ENCODE peak calls at places on chromosomes 6 and 20, in five cellular contexts. V is neural crest cell, E is T-helper 9 cell, G is NCI-H345, M is DMS79. S is an unnamed sample.

GRCh38 chr6:163405412-163406309 is 8.9 kb upstream of the QKI start:
- DNase-seq in V (no peak), M (no peak), E (no peak), G (no peak), S (no peak)

GRCh38 chr6:16712250-16712930 is 48.9 kb downstream of the ATXN1 start:
- DNase-seq in V (no peak), M (no peak), E (no peak), G (no peak), S (no peak)

GRCh38 chr6:16079354-16079753 is 49.5 kb upstream of the MYLIP start:
- DNase-seq in G (no peak), M (no peak), E (no peak), V (no peak), S (no peak)

GRCh38 chr6:111011360-111012142 is 29.7 kb downstream of the RPF2 start:
- DNase-seq in M (no peak), G (peak; percentile 29), E (no peak), V (no peak), S (peak; percentile 44)

GRCh38 chr6:30447237-30447636 is 42.1 kb upstream of the HLA-E start:
- DNase-seq in V (no peak), M (no peak), E (no peak), G (no peak), S (peak; percentile 44)

GRCh38 chr6:30149234-30149633 is 11.8 kb downstream of the TRIM10 start:
- DNase-seq in E (no peak), M (no peak), V (no peak), G (no peak), S (no peak)

GRCh38 chr6:8819446-8819845 is 384.1 kb upstream of the SLC35B3 start:
- DNase-seq in M (no peak), G (no peak), E (no peak), V (no peak), S (no peak)

GRCh38 chr20:5657190-5657872 is 92.9 kb upstream of the SHLD1 start:
- DNase-seq in M (peak; percentile 42), V (no peak), E (no peak), G (no peak), S (peak; percentile 2)

GRCh38 chr6:166588691-166589333 is 2.3 kb upstream of the RAMACL start:
- DNase-seq in V (no peak), E (no peak), M (no peak), G (no peak), S (no peak)

GRCh38 chr6:163892814-163893561 is 478.5 kb downstream of the QKI start:
- DNase-seq in V (no peak), M (no peak), G (no peak), E (no peak), S (no peak)

GRCh38 chr6:149967591-149967990 is 3.8 kb downstream of the ULBP1 start:
- DNase-seq in E (no peak), M (no peak), G (no peak), V (no peak), S (no peak)

GRCh38 chr20:33521461-33521860 is 31.6 kb downstream of the CBFA2T2 start:
- DNase-seq in M (peak; percentile 57), V (no peak), G (peak; percentile 96), E (no peak), S (no peak)

GRCh38 chr6:158086706-158087518 is 81.2 kb downstream of the SERAC1 start:
- DNase-seq in V (no peak), M (peak; percentile 54), E (no peak), G (no peak), S (no peak)

GRCh38 chr6:1390805-1391511 is 1.6 kb downstream of the FOXF2 start:
- DNase-seq in G (no peak), E (no peak), V (no peak), M (no peak), S (no peak)

GRCh38 chr6:135842618-135843392 is 8.7 kb upstream of the PDE7B start:
- DNase-seq in M (no peak), E (no peak), V (no peak), G (no peak), S (no peak)

GRCh38 chr6:116100419-116101297 is at the start of gene NT5DC1:
- DNase-seq in V (peak; percentile 65), M (peak; percentile 75), E (peak; percentile 74), G (peak; percentile 84), S (peak; percentile 89)

GRCh38 chr20:51955756-51956155 is 153.4 kb upstream of the SALL4 start:
- DNase-seq in G (no peak), E (no peak), V (no peak), M (no peak), S (no peak)

GRCh38 chr20:25486377-25486776 is 78.9 kb downstream of the GINS1 start:
- DNase-seq in M (no peak), G (no peak), V (no peak), E (no peak), S (no peak)

GRCh38 chr6:136501514-136501913 is 48.7 kb downstream of the MAP7 start:
- DNase-seq in E (no peak), V (no peak), M (no peak), G (no peak), S (no peak)

GRCh38 chr20:17524551-17524950 is 6.6 kb downstream of the BFSP1 start:
- DNase-seq in M (peak; percentile 38), V (no peak), E (no peak), G (no peak), S (no peak)

GRCh38 chr6:164051427-164051826 is 636.9 kb downstream of the QKI start:
- DNase-seq in M (no peak), E (no peak), G (no peak), V (no peak), S (no peak)

S was measured in HT-29.